ENCODE peak calls at places on chromosomes 2 and 18, in five cellular contexts. K is thoracic aorta; I is GM12892; F is AG08396; D is activated T-helper 9 cell treated with anti-CD3 and anti-CD28 coated beads, Interleukin-2, amount 50 U/mL, for 16 hours. O is an unnamed sample.

GRCh38 chr2:173414823-173415322 is 60.2 kb downstream of the CDCA7 start:
- DNase-seq in K (no peak), I (no peak), F (no peak), D (no peak), O (no peak)

GRCh38 chr18:74241426-74241825 is 50.3 kb downstream of the CYB5A start:
- DNase-seq in K (no peak), I (no peak), F (no peak), D (no peak), O (no peak)

GRCh38 chr2:56127013-56127772 is 56.6 kb upstream of the CCDC85A start:
- DNase-seq in K (no peak), I (no peak), F (no peak), D (no peak), O (no peak)

GRCh38 chr18:58269931-58270330 is 225.9 kb downstream of the NEDD4L start:
- DNase-seq in K (no peak), I (no peak), F (no peak), D (no peak), O (no peak)

GRCh38 chr2:18487266-18487665 is 73.2 kb downstream of the RDH14 start:
- DNase-seq in K (no peak), I (no peak), F (no peak), D (no peak), O (no peak)

GRCh38 chr2:172999641-173000387 is 75.8 kb upstream of the MAP3K20 start:
- DNase-seq in K (no peak), I (no peak), F (no peak), D (no peak), O (peak)

GRCh38 chr18:9474103-9474982 is 970 bp upstream of the RALBP1 start:
- DNase-seq in K (no peak), I (no peak), F (peak), D (no peak), O (peak)

GRCh38 chr18:24827500-24827899 is 367.1 kb downstream of the HRH4 start:
- DNase-seq in K (no peak), I (no peak), F (no peak), D (no peak), O (no peak)

GRCh38 chr2:168969865-168970264 is 61.3 kb downstream of the ABCB11 start:
- DNase-seq in K (no peak), I (no peak), F (no peak), D (no peak), O (no peak)